ENCODE peak calls at places on chromosome 17, in four cellular contexts. G is NCI-H1105 treated with DMSO at 0.1 percent for 48 hours; R is endodermal cell; N is activated CD4-positive, alpha-beta T cell treated with anti-CD3 and anti-CD28 coated beads, Interleukin-2, amount 10 ng/mL, durations not matched to agents 7 days and 5 days. F is an unnamed sample.

GRCh38 chr17:74349120-74349519 is 12.5 kb downstream of the BTBD17 start:
- DNase-seq in G (no peak), R (no peak), N (no peak), F (no peak)

GRCh38 chr17:47905221-47905733 is 9.2 kb downstream of the SP2 start:
- DNase-seq in G (no peak), R (peak), N (no peak), F (no peak)

GRCh38 chr17:61510237-61510636 is 58.0 kb downstream of the TBX4 start:
- DNase-seq in G (no peak), R (no peak), N (no peak), F (no peak)

GRCh38 chr17:49201481-49201927 is 8.9 kb downstream of the GNGT2 start:
- DNase-seq in G (no peak), R (peak), N (no peak), F (no peak)

GRCh38 chr17:34365340-34365739 is 2.3 kb upstream of the CCL1 start:
- DNase-seq in G (no peak), R (peak), N (peak), F (no peak)

GRCh38 chr17:77786740-77787505 is 171.6 kb upstream of the TNRC6C start:
- DNase-seq in G (peak), R (peak), N (no peak), F (no peak)

GRCh38 chr17:42879596-42879985 is 21.0 kb upstream of the G6PC1 start:
- DNase-seq in G (no peak), R (no peak), N (no peak), F (no peak)

GRCh38 chr17:4920351-4921048 is 11.6 kb upstream of the GP1BA start:
- DNase-seq in G (no peak), R (no peak), N (no peak), F (no peak)

GRCh38 chr17:30116661-30117547 is at the start of gene NSRP1:
- DNase-seq in G (peak), R (peak), N (peak), F (peak)

GRCh38 chr17:47742319-47743181 is 9.5 kb downstream of the TBX21 start:
- DNase-seq in G (peak), R (peak), N (peak), F (no peak)

GRCh38 chr17:74632597-74632996 is 9.1 kb upstream of the CD300E start:
- DNase-seq in G (no peak), R (no peak), N (no peak), F (no peak)

GRCh38 chr17:7809086-7809790 is 24.8 kb upstream of the KDM6B start:
- DNase-seq in G (no peak), R (peak), N (no peak), F (no peak)

GRCh38 chr17:59074494-59074893 is 32.2 kb downstream of the TRIM37 start:
- DNase-seq in G (no peak), R (no peak), N (no peak), F (no peak)

GRCh38 chr17:39979865-39980401 is 674 bp upstream of the PSMD3 start:
- DNase-seq in G (peak), R (peak), N (peak), F (no peak)

GRCh38 chr17:82371333-82372062 is at the start of gene UTS2R:
- DNase-seq in G (no peak), R (peak), N (no peak), F (no peak)

GRCh38 chr17:550776-551175 is 163.9 kb downstream of the VPS53 start:
- DNase-seq in G (no peak), R (no peak), N (no peak), F (no peak)